ENCODE peak calls at places on chromosomes 7 and 10, in five cellular contexts. C, G, P, H and B are unnamed samples. For H3K4me1, the result is how much of the 10 kb centered on the place peaks cover.

GRCh38 chr10:1377756-1378397 is 321.7 kb downstream of the WDR37 start:
- DNase-seq in C (no peak), G (no peak), P (no peak), H (no peak), B (no peak)

GRCh38 chr10:51073461-51074237 is 638 bp upstream of the PRKG1 start:
- DNase-seq in C (no peak), G (peak), P (no peak), H (no peak), B (no peak)

GRCh38 chr7:115951547-115951946 is 79.0 kb downstream of the TFEC start:
- DNase-seq in C (no peak), G (no peak), P (no peak), H (no peak), B (no peak)

GRCh38 chr10:82932426-82932825 is 1057.4 kb downstream of the NRG3 start:
- DNase-seq in C (no peak), G (no peak), P (no peak), H (no peak), B (no peak)

GRCh38 chr10:132106431-132106830 is 40.7 kb downstream of the JAKMIP3 start:
- DNase-seq in C (no peak), G (peak), P (peak), H (no peak), B (no peak)

GRCh38 chr7:114819629-114820362 is 102.1 kb upstream of the MDFIC start:
- DNase-seq in C (peak), G (peak), P (no peak), H (no peak), B (no peak)

GRCh38 chr10:49652416-49653385 is 26.8 kb upstream of the C10orf53 start:
- DNase-seq in C (no peak), G (no peak), P (no peak), H (no peak), B (no peak)

GRCh38 chr7:116630932-116631449 is 41.0 kb upstream of the MET start:
- DNase-seq in C (peak), G (peak), P (peak), H (no peak), B (no peak)

GRCh38 chr7:81234896-81235295 is 316.0 kb upstream of the SEMA3C start:
- DNase-seq in C (no peak), G (no peak), P (no peak), H (no peak), B (no peak)

GRCh38 chr7:137001041-137001440 is 132.6 kb downstream of the CHRM2 start:
- DNase-seq in C (no peak), G (no peak), P (no peak), H (no peak), B (no peak)

GRCh38 chr7:148334959-148335577 is 255.5 kb upstream of the C7orf33 start:
- DNase-seq in C (no peak), G (no peak), P (no peak), H (no peak), B (no peak)

GRCh38 chr7:29091121-29091601 is 55.2 kb downstream of the CPVL start:
- DNase-seq in C (no peak), G (no peak), P (no peak), H (no peak), B (no peak)
- H3K4me3 ChIP-seq in C (peak), G (peak), P (peak), H (no peak), B (peak)

GRCh38 chr10:103890194-103890658 is 27.8 kb downstream of the STN1 start:
- DNase-seq in C (no peak), G (no peak), P (peak), H (no peak), B (no peak)

GRCh38 chr10:103892181-103892580 is 25.8 kb downstream of the STN1 start:
- DNase-seq in C (no peak), G (no peak), P (no peak), H (no peak), B (no peak)

GRCh38 chr10:103888113-103888841 is 29.7 kb downstream of the STN1 start:
- DNase-seq in C (peak), G (peak), P (no peak), H (peak), B (no peak)

GRCh38 chr10:103890688-103891087 is 27.3 kb downstream of the STN1 start:
- DNase-seq in C (no peak), G (no peak), P (no peak), H (no peak), B (no peak)

GRCh38 chr10:103889121-103889720 is 28.8 kb downstream of the STN1 start:
- DNase-seq in C (no peak), G (no peak), P (no peak), H (no peak), B (no peak)
- H3K4me1 ChIP-seq in C (under half), G (under half), P (half or more), H (under half), B (under half)

GRCh38 chr7:47937065-47937687 is 11.1 kb downstream of the PKD1L1 start:
- DNase-seq in C (no peak), G (no peak), P (no peak), H (no peak), B (no peak)

GRCh38 chr7:47939425-47940036 is 8.7 kb downstream of the PKD1L1 start:
- DNase-seq in C (no peak), G (no peak), P (no peak), H (no peak), B (no peak)

GRCh38 chr7:47937711-47938573 is 10.3 kb downstream of the PKD1L1 start:
- DNase-seq in C (no peak), G (no peak), P (no peak), H (no peak), B (no peak)

GRCh38 chr7:47940482-47941001 is 7.7 kb downstream of the PKD1L1 start:
- DNase-seq in C (no peak), G (no peak), P (no peak), H (no peak), B (no peak)

DNA sequence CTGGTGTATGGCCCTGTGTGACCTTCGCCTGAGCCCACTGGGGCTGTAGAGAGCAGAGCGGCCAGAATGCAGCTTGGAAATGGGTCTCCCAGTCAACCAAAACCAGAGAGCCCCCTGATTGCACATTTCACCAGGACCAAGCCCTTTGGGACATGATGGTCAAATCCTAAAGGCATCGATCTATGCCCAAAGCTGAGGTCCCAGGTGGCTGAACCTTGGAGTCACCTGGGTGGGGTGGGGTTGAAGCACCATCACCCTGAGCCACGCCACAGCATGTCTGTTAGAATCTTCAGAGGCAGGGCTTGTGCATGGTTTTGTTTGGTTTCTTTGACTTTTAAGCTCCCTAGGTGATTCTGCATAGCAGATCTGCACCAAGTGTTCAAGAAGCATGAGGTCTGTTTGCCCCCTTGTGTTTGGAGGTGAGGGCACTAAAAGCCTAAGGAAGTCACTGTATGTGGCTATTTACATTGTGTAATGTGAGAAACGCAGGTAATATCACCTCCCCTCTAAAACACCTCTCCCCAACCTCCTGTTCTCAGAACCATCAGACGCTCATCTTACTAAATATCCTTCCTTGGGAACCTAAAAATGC is 9.6 kb downstream of the PKD1L1 start:
- DNase-seq in C (peak), G (no peak), P (no peak), H (no peak), B (no peak)
- H3K27ac ChIP-seq in C (peak), G (no peak), P (no peak), H (no peak), B (no peak)

GRCh38 chr10:59718246-59718645 is 8.6 kb upstream of the SLC16A9 start:
- DNase-seq in C (no peak), G (no peak), P (no peak), H (no peak), B (no peak)

GRCh38 chr10:59724098-59724938 is 14.7 kb upstream of the SLC16A9 start:
- DNase-seq in C (no peak), G (no peak), P (no peak), H (no peak), B (no peak)

GRCh38 chr10:59719374-59719773 is 9.7 kb upstream of the SLC16A9 start:
- DNase-seq in C (no peak), G (no peak), P (no peak), H (no peak), B (no peak)

DNA sequence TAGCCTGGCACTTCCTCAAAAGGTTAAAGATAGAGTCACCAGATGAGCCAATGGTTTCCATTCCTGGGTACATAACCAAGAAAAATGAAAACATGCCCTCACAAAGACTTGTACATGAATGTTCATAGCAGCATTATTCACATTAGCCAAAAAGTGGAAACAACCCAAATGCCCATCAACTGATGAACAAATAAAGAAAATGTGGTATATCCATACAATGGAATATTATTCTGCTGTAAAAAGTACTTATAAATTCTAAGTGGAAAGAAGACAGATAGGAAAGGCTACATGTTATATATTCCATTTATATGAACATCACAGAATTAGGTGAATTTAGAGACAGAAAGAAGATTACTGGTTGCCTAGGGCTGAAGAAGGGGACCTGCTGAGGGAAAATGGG is 10.7 kb upstream of the SLC16A9 start:
- DNase-seq in C (no peak), G (no peak), P (no peak), H (no peak), B (no peak)
- H3K4me3 ChIP-seq in C (no peak), G (no peak), P (no peak), H (no peak), B (no peak)

GRCh38 chr7:157402911-157403534 is 66.2 kb downstream of the DNAJB6 start:
- DNase-seq in C (no peak), G (peak), P (no peak), H (no peak), B (no peak)

GRCh38 chr7:157404002-157404401 is 67.2 kb downstream of the DNAJB6 start:
- DNase-seq in C (no peak), G (no peak), P (no peak), H (no peak), B (no peak)

GRCh38 chr7:157400171-157400860 is 63.5 kb downstream of the DNAJB6 start:
- DNase-seq in C (no peak), G (peak), P (no peak), H (no peak), B (no peak)

GRCh38 chr7:157402388-157402703 is 65.5 kb downstream of the DNAJB6 start:
- DNase-seq in C (no peak), G (peak), P (no peak), H (no peak), B (no peak)

GRCh38 chr7:157401567-157402387 is 65.0 kb downstream of the DNAJB6 start:
- DNase-seq in C (no peak), G (peak), P (peak), H (no peak), B (no peak)
- H3K4me1 ChIP-seq in C (under half), G (under half), P (under half), H (under half), B (under half)

GRCh38 chr10:113384181-113384580 is 168.7 kb upstream of the HABP2 start:
- DNase-seq in C (no peak), G (no peak), P (no peak), H (no peak), B (no peak)

GRCh38 chr10:113382691-113383090 is 170.2 kb upstream of the HABP2 start:
- DNase-seq in C (no peak), G (no peak), P (no peak), H (no peak), B (no peak)

GRCh38 chr10:113385021-113385975 is 167.6 kb upstream of the HABP2 start:
- DNase-seq in C (peak), G (peak), P (peak), H (peak), B (peak)

GRCh38 chr10:113381906-113382562 is 170.8 kb upstream of the HABP2 start:
- DNase-seq in C (no peak), G (no peak), P (no peak), H (peak), B (peak)

GRCh38 chr10:113386005-113386404 is 166.8 kb upstream of the HABP2 start:
- DNase-seq in C (no peak), G (no peak), P (no peak), H (no peak), B (no peak)
- H3K27ac ChIP-seq in C (no peak), G (peak), P (peak), H (no peak), B (no peak)

GRCh38 chr10:79349072-79349491 is 1.8 kb downstream of the PPIF start:
- DNase-seq in C (no peak), G (no peak), P (no peak), H (no peak), B (no peak)
- H3K4me3 ChIP-seq in C (no peak), G (no peak), P (peak), H (no peak), B (no peak)

DNA sequence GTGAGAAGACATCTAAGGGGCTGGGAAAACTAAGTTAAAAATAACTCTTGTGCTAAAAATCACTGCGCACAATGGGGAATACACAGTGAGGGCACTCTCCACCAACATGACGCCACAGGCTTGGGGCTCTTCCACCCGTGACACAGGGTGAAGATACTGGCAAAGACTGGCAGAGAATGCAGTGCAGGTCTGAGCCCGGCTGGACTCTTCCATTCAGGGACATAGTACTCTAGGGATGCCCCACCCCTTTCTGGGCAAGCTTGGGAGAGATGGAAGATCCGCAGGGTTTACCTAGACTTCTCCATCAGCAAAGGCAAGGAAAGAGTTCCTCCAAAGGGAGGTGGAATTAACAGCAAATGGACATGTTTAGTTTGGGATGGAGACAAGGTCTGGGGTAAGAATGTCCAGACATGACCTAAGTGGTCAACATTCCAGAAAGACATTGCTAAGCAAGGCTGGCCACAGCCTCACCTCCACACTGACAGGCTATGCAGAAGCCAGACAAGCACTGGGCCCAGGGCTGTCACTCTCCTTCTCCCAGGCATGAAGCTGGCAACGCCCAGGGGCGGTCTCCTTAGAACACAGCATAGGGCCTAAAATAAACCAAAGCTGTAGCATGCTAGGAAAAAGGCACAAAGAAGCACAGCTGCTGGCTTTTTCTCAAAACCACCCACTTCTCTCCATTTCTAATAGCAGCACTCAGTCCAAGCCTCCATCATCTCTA is 28.1 kb downstream of the XPNPEP1 start:
- DNase-seq in C (no peak), G (no peak), P (no peak), H (no peak), B (no peak)
- H3K4me1 ChIP-seq in C (under half), G (under half), P (under half), H (under half), B (under half)